ENCODE peak calls at places on chromosomes 6 and 20, in seven cellular contexts. Y is ovary, K is GM23248, V is NCI-H1436, H is HT-29, P is brain microvascular endothelial cell, O is Caki2. I is an unnamed sample.

GRCh38 chr6:108156938-108157233 is 8.9 kb upstream of the NR2E1 start:
- DNase-seq in Y (no peak), P (no peak), H (no peak), V (no peak), K (no peak), O (no peak), I (no peak)

GRCh38 chr6:73519943-73520687 is 717 bp downstream of the EEF1A1 start:
- DNase-seq in V (peak), K (peak), P (peak), O (peak), Y (peak), H (peak), I (peak)

GRCh38 chr6:158208226-158208807 is 40.2 kb downstream of the GTF2H5 start:
- DNase-seq in K (no peak), V (no peak), O (no peak), P (no peak), H (no peak), Y (no peak), I (no peak)

GRCh38 chr6:105209950-105210706 is 30.3 kb upstream of the POPDC3 start:
- DNase-seq in H (peak), P (peak), V (no peak), Y (no peak), O (no peak), K (peak), I (peak)

GRCh38 chr6:16511048-16511660 is 250.1 kb downstream of the ATXN1 start:
- DNase-seq in V (peak), P (peak), H (peak), Y (no peak), O (peak), K (peak), I (peak)

GRCh38 chr6:41789937-41790502 is 2.5 kb downstream of the TOMM6 start:
- DNase-seq in P (no peak), V (no peak), Y (no peak), O (no peak), K (no peak), H (no peak), I (no peak)

GRCh38 chr6:157711060-157711459 is 112.0 kb upstream of the SNX9 start:
- DNase-seq in K (peak), Y (no peak), P (no peak), O (no peak), H (no peak), V (no peak), I (no peak)

GRCh38 chr6:140007525-140007924 is 633.1 kb upstream of the CITED2 start:
- DNase-seq in V (no peak), P (no peak), Y (no peak), K (no peak), H (no peak), O (no peak), I (no peak)

GRCh38 chr20:5120189-5120484 is 379 bp upstream of the PCNA start:
- DNase-seq in O (no peak), K (no peak), V (no peak), P (no peak), Y (no peak), H (no peak), I (no peak)

GRCh38 chr20:17061721-17062120 is 165.1 kb upstream of the PCSK2 start:
- DNase-seq in H (no peak), K (no peak), Y (no peak), O (peak), V (no peak), P (no peak), I (no peak)

GRCh38 chr6:49546371-49546770 is 4.1 kb upstream of the C6orf141 start:
- DNase-seq in H (no peak), O (no peak), Y (no peak), P (no peak), K (no peak), V (no peak), I (no peak)

GRCh38 chr6:40999498-41000070 is 39.4 kb downstream of the UNC5CL start:
- DNase-seq in V (no peak), H (peak), P (no peak), O (peak), Y (peak), K (peak), I (peak)

GRCh38 chr6:26307830-26308229 is 57.2 kb upstream of the BTN3A2 start:
- DNase-seq in V (no peak), Y (no peak), H (no peak), K (no peak), P (no peak), O (no peak), I (no peak)

GRCh38 chr6:92930212-92930611 is 489.1 kb downstream of the EPHA7 start:
- DNase-seq in V (no peak), O (no peak), H (no peak), P (no peak), K (no peak), Y (no peak), I (no peak)

GRCh38 chr6:125984311-125984710 is 2.0 kb upstream of the TRMT11 start:
- DNase-seq in V (no peak), K (peak), Y (no peak), O (no peak), H (no peak), P (peak), I (peak)

GRCh38 chr6:21101694-21102093 is 491.9 kb upstream of the SOX4 start:
- DNase-seq in V (no peak), H (no peak), K (no peak), Y (no peak), O (no peak), P (no peak), I (no peak)

I was measured in cardiac fibroblast.